ENCODE peak calls at places on chromosomes 7 and 10, in seven cellular contexts. One of them, this sample, is unnamed.
A peak's percentile ranks its signal among the peaks of the same experiment; 100 is the strongest.

GRCh38 chr7:116547347-116547746 is 22.5 kb downstream of the CAV1 start:
- DNase-seq in HCT116: no peak
- DNase-seq in A549: no peak
- DNase-seq in GM23338: no peak
- DNase-seq in SK-N-SH: no peak
- DNase-seq in GM12878: no peak
- DNase-seq in HL-60: no peak
- DNase-seq in this sample: no peak

GRCh38 chr10:87845624-87846377 is 17.5 kb downstream of the KLLN start:
- DNase-seq in HCT116: peak; percentile 77
- DNase-seq in A549: peak; percentile 48
- DNase-seq in GM23338: no peak
- DNase-seq in SK-N-SH: no peak
- DNase-seq in GM12878: no peak
- DNase-seq in HL-60: no peak
- DNase-seq in this sample: no peak

GRCh38 chr10:103605359-103606156 is 112.1 kb downstream of the NEURL1 start:
- DNase-seq in HCT116: peak; percentile 28
- DNase-seq in A549: peak; percentile 74
- DNase-seq in GM23338: peak; percentile 66
- DNase-seq in SK-N-SH: peak; percentile 79
- DNase-seq in GM12878: no peak
- DNase-seq in HL-60: peak; percentile 45
- DNase-seq in this sample: peak; percentile 33

GRCh38 chr7:55018361-55019328 is at the start of gene EGFR:
- DNase-seq in HCT116: peak; percentile 40
- DNase-seq in A549: peak; percentile 78
- DNase-seq in GM23338: peak; percentile 75
- DNase-seq in SK-N-SH: peak; percentile 91
- DNase-seq in GM12878: no peak
- DNase-seq in HL-60: no peak
- DNase-seq in this sample: no peak

GRCh38 chr10:119680050-119680449 is 28.9 kb downstream of the BAG3 start:
- DNase-seq in HCT116: peak; percentile 33
- DNase-seq in A549: peak; percentile 84
- DNase-seq in GM23338: no peak
- DNase-seq in SK-N-SH: no peak
- DNase-seq in GM12878: no peak
- DNase-seq in HL-60: peak; percentile 25
- DNase-seq in this sample: no peak

GRCh38 chr10:67520924-67521520 is 175.0 kb downstream of the CTNNA3 start:
- DNase-seq in HCT116: peak; percentile 50
- DNase-seq in A549: peak; percentile 39
- DNase-seq in GM23338: peak; percentile 80
- DNase-seq in SK-N-SH: peak; percentile 42
- DNase-seq in GM12878: peak; percentile 2
- DNase-seq in HL-60: peak; percentile 46
- DNase-seq in this sample: peak; percentile 38

GRCh38 chr10:408223-408622 is 273.0 kb downstream of the ZMYND11 start:
- DNase-seq in HCT116: no peak
- DNase-seq in A549: no peak
- DNase-seq in GM23338: no peak
- DNase-seq in SK-N-SH: no peak
- DNase-seq in GM12878: no peak
- DNase-seq in HL-60: no peak
- DNase-seq in this sample: no peak

GRCh38 chr7:128900237-128900636 is 10.3 kb downstream of the KCP start:
- DNase-seq in HCT116: no peak
- DNase-seq in A549: no peak
- DNase-seq in GM23338: no peak
- DNase-seq in SK-N-SH: no peak
- DNase-seq in GM12878: no peak
- DNase-seq in HL-60: no peak
- DNase-seq in this sample: no peak

GRCh38 chr7:31492086-31492485 is 21.8 kb upstream of the ITPRID1 start:
- DNase-seq in HCT116: no peak
- DNase-seq in A549: no peak
- DNase-seq in GM23338: no peak
- DNase-seq in SK-N-SH: no peak
- DNase-seq in GM12878: no peak
- DNase-seq in HL-60: no peak
- DNase-seq in this sample: no peak

GRCh38 chr10:96955733-96956132 is 123.6 kb downstream of the LCOR start:
- DNase-seq in HCT116: no peak
- DNase-seq in A549: no peak
- DNase-seq in GM23338: no peak
- DNase-seq in SK-N-SH: no peak
- DNase-seq in GM12878: no peak
- DNase-seq in HL-60: no peak
- DNase-seq in this sample: no peak

GRCh38 chr7:142772051-142772450 is 1.3 kb downstream of the PRSS2 start:
- DNase-seq in HCT116: no peak
- DNase-seq in A549: no peak
- DNase-seq in GM23338: no peak
- DNase-seq in SK-N-SH: no peak
- DNase-seq in GM12878: no peak
- DNase-seq in HL-60: no peak
- DNase-seq in this sample: no peak

GRCh38 chr7:102395620-102395957 is 574 bp upstream of the PRKRIP1 start:
- DNase-seq in HCT116: no peak
- DNase-seq in A549: no peak
- DNase-seq in GM23338: no peak
- DNase-seq in SK-N-SH: no peak
- DNase-seq in GM12878: no peak
- DNase-seq in HL-60: no peak
- DNase-seq in this sample: no peak

GRCh38 chr10:44506386-44506785 is 121.5 kb upstream of the CXCL12 start:
- DNase-seq in HCT116: no peak
- DNase-seq in A549: no peak
- DNase-seq in GM23338: peak; percentile 46
- DNase-seq in SK-N-SH: no peak
- DNase-seq in GM12878: no peak
- DNase-seq in HL-60: no peak
- DNase-seq in this sample: no peak

GRCh38 chr10:79229081-79229541 is 118.2 kb upstream of the PPIF start:
- DNase-seq in HCT116: no peak
- DNase-seq in A549: no peak
- DNase-seq in GM23338: peak; percentile 63
- DNase-seq in SK-N-SH: peak; percentile 77
- DNase-seq in GM12878: no peak
- DNase-seq in HL-60: no peak
- DNase-seq in this sample: no peak

GRCh38 chr10:51073035-51073434 is 1.3 kb upstream of the PRKG1 start:
- DNase-seq in HCT116: no peak
- DNase-seq in A549: no peak
- DNase-seq in GM23338: no peak
- DNase-seq in SK-N-SH: no peak
- DNase-seq in GM12878: no peak
- DNase-seq in HL-60: no peak
- DNase-seq in this sample: no peak
- TF ChIP-seq REST in HCT116: no peak
- TF ChIP-seq REST in A549: no peak
- TF ChIP-seq REST in GM23338: no peak
- TF ChIP-seq REST in SK-N-SH: no peak
- TF ChIP-seq REST in GM12878: no peak
- TF ChIP-seq REST in HL-60: no peak
- TF ChIP-seq REST in this sample: no peak

GRCh38 chr10:69088801-69089501 is 1.0 kb downstream of the SRGN start:
- DNase-seq in HCT116: no peak
- DNase-seq in A549: peak; percentile 42
- DNase-seq in GM23338: no peak
- DNase-seq in SK-N-SH: no peak
- DNase-seq in GM12878: peak; percentile 61
- DNase-seq in HL-60: no peak
- DNase-seq in this sample: no peak
- TF ChIP-seq REST in HCT116: no peak
- TF ChIP-seq REST in A549: no peak
- TF ChIP-seq REST in GM23338: no peak
- TF ChIP-seq REST in SK-N-SH: no peak
- TF ChIP-seq REST in GM12878: no peak
- TF ChIP-seq REST in HL-60: peak; percentile 20
- TF ChIP-seq REST in this sample: no peak

DNA sequence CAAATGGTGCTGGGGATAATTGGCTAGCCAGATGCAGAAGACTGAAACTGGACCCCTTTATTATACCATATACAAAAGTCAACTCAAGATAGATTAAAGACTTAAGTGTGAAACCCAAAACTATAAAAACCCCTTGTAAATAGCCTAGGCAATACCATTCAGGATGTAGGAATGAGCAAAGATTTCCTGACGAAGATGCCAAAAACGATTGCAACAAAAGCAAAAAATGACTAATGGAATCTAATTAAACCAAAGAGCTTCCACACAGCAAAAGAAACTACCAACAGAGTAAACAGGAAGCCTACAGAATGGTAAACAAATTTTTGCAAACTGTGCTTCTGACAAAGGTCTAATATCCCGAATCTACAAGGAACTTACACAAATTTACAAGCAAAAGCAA is 30.9 kb upstream of the PLXDC2 start:
- DNase-seq in HCT116: no peak
- DNase-seq in A549: no peak
- DNase-seq in GM23338: no peak
- DNase-seq in SK-N-SH: no peak
- DNase-seq in GM12878: no peak
- DNase-seq in HL-60: no peak
- DNase-seq in this sample: no peak
- TF ChIP-seq REST in HCT116: no peak
- TF ChIP-seq REST in A549: no peak
- TF ChIP-seq REST in GM23338: no peak
- TF ChIP-seq REST in SK-N-SH: no peak
- TF ChIP-seq REST in GM12878: no peak
- TF ChIP-seq REST in HL-60: no peak
- TF ChIP-seq REST in this sample: no peak

DNA sequence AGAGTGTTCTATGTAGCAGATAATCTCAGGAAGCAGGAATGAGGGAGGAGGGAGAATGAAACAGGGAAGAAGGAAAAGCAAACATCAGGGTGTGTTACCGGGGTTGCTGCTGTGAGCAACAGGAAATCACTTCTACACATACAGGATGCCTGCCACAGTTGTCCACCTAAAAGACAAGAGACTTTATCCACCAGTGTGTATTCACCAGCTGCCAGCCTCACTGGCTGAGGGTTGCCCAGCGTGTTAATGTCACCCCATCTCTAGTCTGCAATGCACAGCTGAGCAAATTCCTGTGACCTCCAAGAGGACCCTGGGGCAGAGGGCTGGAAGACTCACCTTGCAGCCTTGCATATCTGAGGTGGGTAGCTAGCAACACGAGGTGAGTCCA is 183.7 kb downstream of the GPAM start:
- DNase-seq in HCT116: no peak
- DNase-seq in A549: no peak
- DNase-seq in GM23338: no peak
- DNase-seq in SK-N-SH: no peak
- DNase-seq in GM12878: no peak
- DNase-seq in HL-60: no peak
- DNase-seq in this sample: no peak
- TF ChIP-seq REST in HCT116: no peak
- TF ChIP-seq REST in A549: no peak
- TF ChIP-seq REST in GM23338: no peak
- TF ChIP-seq REST in SK-N-SH: no peak
- TF ChIP-seq REST in GM12878: no peak
- TF ChIP-seq REST in HL-60: no peak
- TF ChIP-seq REST in this sample: no peak

GRCh38 chr7:20146461-20146860 is 70.7 kb downstream of the MACC1 start:
- DNase-seq in HCT116: no peak
- DNase-seq in A549: no peak
- DNase-seq in GM23338: no peak
- DNase-seq in SK-N-SH: no peak
- DNase-seq in GM12878: no peak
- DNase-seq in HL-60: no peak
- DNase-seq in this sample: no peak
- TF ChIP-seq REST in HCT116: no peak
- TF ChIP-seq REST in A549: no peak
- TF ChIP-seq REST in GM23338: no peak
- TF ChIP-seq REST in SK-N-SH: no peak
- TF ChIP-seq REST in GM12878: no peak
- TF ChIP-seq REST in HL-60: no peak
- TF ChIP-seq REST in this sample: no peak

GRCh38 chr7:79451580-79451979 is 1.9 kb downstream of the MAGI2 start:
- DNase-seq in HCT116: no peak
- DNase-seq in A549: no peak
- DNase-seq in GM23338: no peak
- DNase-seq in SK-N-SH: no peak
- DNase-seq in GM12878: no peak
- DNase-seq in HL-60: no peak
- DNase-seq in this sample: no peak

GRCh38 chr7:79453266-79453557 is 255 bp downstream of the MAGI2 start:
- DNase-seq in HCT116: no peak
- DNase-seq in A549: peak; percentile 6
- DNase-seq in GM23338: no peak
- DNase-seq in SK-N-SH: no peak
- DNase-seq in GM12878: no peak
- DNase-seq in HL-60: no peak
- DNase-seq in this sample: no peak

GRCh38 chr7:79453558-79454324 is at the start of gene MAGI2:
- DNase-seq in HCT116: no peak
- DNase-seq in A549: no peak
- DNase-seq in GM23338: peak; percentile 70
- DNase-seq in SK-N-SH: peak; percentile 94
- DNase-seq in GM12878: no peak
- DNase-seq in HL-60: no peak
- DNase-seq in this sample: peak; percentile 41

GRCh38 chr7:79452495-79453265 is 787 bp downstream of the MAGI2 start:
- DNase-seq in HCT116: no peak
- DNase-seq in A549: peak; percentile 15
- DNase-seq in GM23338: peak; percentile 39
- DNase-seq in SK-N-SH: peak; percentile 61
- DNase-seq in GM12878: no peak
- DNase-seq in HL-60: no peak
- DNase-seq in this sample: peak; percentile 60

GRCh38 chr7:79452032-79452494 is 1.4 kb downstream of the MAGI2 start:
- DNase-seq in HCT116: no peak
- DNase-seq in A549: peak; percentile 90
- DNase-seq in GM23338: peak; percentile 85
- DNase-seq in SK-N-SH: peak; percentile 91
- DNase-seq in GM12878: no peak
- DNase-seq in HL-60: no peak
- DNase-seq in this sample: peak; percentile 97
- TF ChIP-seq REST in HCT116: no peak
- TF ChIP-seq REST in A549: no peak
- TF ChIP-seq REST in GM23338: no peak
- TF ChIP-seq REST in SK-N-SH: no peak
- TF ChIP-seq REST in GM12878: no peak
- TF ChIP-seq REST in HL-60: no peak
- TF ChIP-seq REST in this sample: peak; percentile 29

GRCh38 chr10:100043796-100044195 is 34.0 kb upstream of the DNMBP start:
- DNase-seq in HCT116: no peak
- DNase-seq in A549: no peak
- DNase-seq in GM23338: no peak
- DNase-seq in SK-N-SH: no peak
- DNase-seq in GM12878: no peak
- DNase-seq in HL-60: peak; percentile 7
- DNase-seq in this sample: no peak
- TF ChIP-seq REST in HCT116: no peak
- TF ChIP-seq REST in A549: no peak
- TF ChIP-seq REST in GM23338: no peak
- TF ChIP-seq REST in SK-N-SH: no peak
- TF ChIP-seq REST in GM12878: no peak
- TF ChIP-seq REST in HL-60: no peak
- TF ChIP-seq REST in this sample: no peak

GRCh38 chr10:89476676-89477075 is 58.7 kb downstream of the SLC16A12 start:
- DNase-seq in HCT116: no peak
- DNase-seq in A549: no peak
- DNase-seq in GM23338: no peak
- DNase-seq in SK-N-SH: no peak
- DNase-seq in GM12878: no peak
- DNase-seq in HL-60: no peak
- DNase-seq in this sample: peak; percentile 39
- TF ChIP-seq REST in HCT116: no peak
- TF ChIP-seq REST in A549: no peak
- TF ChIP-seq REST in GM23338: no peak
- TF ChIP-seq REST in SK-N-SH: no peak
- TF ChIP-seq REST in GM12878: no peak
- TF ChIP-seq REST in HL-60: no peak
- TF ChIP-seq REST in this sample: no peak